ENCODE peak calls at places on chromosome 21, in seven cellular contexts. One of them, this sample, is unnamed.

GRCh38 chr21:32806810-32807386 is 35.3 kb upstream of the PAXBP1 start:
- DNase-seq in fibroblast of the conjunctiva: no peak
- DNase-seq in anterior cingulate cortex: no peak
- DNase-seq in neural crest cell: no peak
- DNase-seq in head of caudate nucleus: no peak
- DNase-seq in H54: no peak
- DNase-seq in omental fat pad: no peak
- DNase-seq in this sample: no peak

GRCh38 chr21:27796106-27796505 is 829.2 kb upstream of the ADAMTS5 start:
- DNase-seq in head of caudate nucleus: no peak
- DNase-seq in neural crest cell: no peak
- DNase-seq in omental fat pad: no peak
- DNase-seq in H54: no peak
- DNase-seq in fibroblast of the conjunctiva: no peak
- DNase-seq in anterior cingulate cortex: no peak
- DNase-seq in this sample: no peak

GRCh38 chr21:25885405-25885804 is 150.6 kb downstream of the GABPA start:
- DNase-seq in anterior cingulate cortex: no peak
- DNase-seq in H54: no peak
- DNase-seq in head of caudate nucleus: no peak
- DNase-seq in fibroblast of the conjunctiva: no peak
- DNase-seq in omental fat pad: no peak
- DNase-seq in neural crest cell: no peak
- DNase-seq in this sample: no peak

GRCh38 chr21:16195896-16196443 is 466.2 kb downstream of the USP25 start:
- DNase-seq in fibroblast of the conjunctiva: no peak
- DNase-seq in anterior cingulate cortex: no peak
- DNase-seq in head of caudate nucleus: no peak
- DNase-seq in H54: no peak
- DNase-seq in omental fat pad: no peak
- DNase-seq in neural crest cell: no peak
- DNase-seq in this sample: no peak

GRCh38 chr21:33441489-33442477 is 38.0 kb downstream of the TMEM50B start:
- DNase-seq in anterior cingulate cortex: no peak
- DNase-seq in fibroblast of the conjunctiva: no peak
- DNase-seq in omental fat pad: no peak
- DNase-seq in H54: peak; percentile 65
- DNase-seq in neural crest cell: no peak
- DNase-seq in head of caudate nucleus: peak; percentile 55
- DNase-seq in this sample: no peak

GRCh38 chr21:28811860-28812259 is 180.8 kb downstream of the LTN1 start:
- DNase-seq in anterior cingulate cortex: no peak
- DNase-seq in omental fat pad: no peak
- DNase-seq in H54: no peak
- DNase-seq in neural crest cell: no peak
- DNase-seq in head of caudate nucleus: no peak
- DNase-seq in fibroblast of the conjunctiva: no peak
- DNase-seq in this sample: no peak

GRCh38 chr21:28336299-28336698 is 656.4 kb downstream of the LTN1 start:
- DNase-seq in H54: peak; percentile 3
- DNase-seq in omental fat pad: no peak
- DNase-seq in anterior cingulate cortex: no peak
- DNase-seq in neural crest cell: no peak
- DNase-seq in fibroblast of the conjunctiva: peak; percentile 86
- DNase-seq in head of caudate nucleus: peak; percentile 70
- DNase-seq in this sample: no peak

GRCh38 chr21:40938078-40938477 is 91.1 kb upstream of the DSCAM start:
- DNase-seq in omental fat pad: no peak
- DNase-seq in H54: no peak
- DNase-seq in fibroblast of the conjunctiva: no peak
- DNase-seq in neural crest cell: no peak
- DNase-seq in anterior cingulate cortex: no peak
- DNase-seq in head of caudate nucleus: no peak
- DNase-seq in this sample: no peak

GRCh38 chr21:33490991-33491372 is 534 bp downstream of the DNAJC28 start:
- DNase-seq in H54: no peak
- DNase-seq in anterior cingulate cortex: no peak
- DNase-seq in omental fat pad: no peak
- DNase-seq in head of caudate nucleus: peak; percentile 38
- DNase-seq in fibroblast of the conjunctiva: no peak
- DNase-seq in neural crest cell: no peak
- DNase-seq in this sample: no peak

GRCh38 chr21:32346951-32347350 is 45.9 kb downstream of the URB1 start:
- DNase-seq in fibroblast of the conjunctiva: no peak
- DNase-seq in neural crest cell: no peak
- DNase-seq in head of caudate nucleus: no peak
- DNase-seq in omental fat pad: no peak
- DNase-seq in H54: no peak
- DNase-seq in anterior cingulate cortex: no peak
- DNase-seq in this sample: no peak

GRCh38 chr21:42461185-42461520 is 34.9 kb downstream of the RSPH1 start:
- DNase-seq in H54: no peak
- DNase-seq in fibroblast of the conjunctiva: no peak
- DNase-seq in anterior cingulate cortex: no peak
- DNase-seq in neural crest cell: no peak
- DNase-seq in omental fat pad: no peak
- DNase-seq in head of caudate nucleus: no peak
- DNase-seq in this sample: no peak

GRCh38 chr21:32624726-32625125 is 12.5 kb upstream of the CFAP298 start:
- DNase-seq in fibroblast of the conjunctiva: no peak
- DNase-seq in anterior cingulate cortex: no peak
- DNase-seq in neural crest cell: no peak
- DNase-seq in head of caudate nucleus: no peak
- DNase-seq in H54: no peak
- DNase-seq in omental fat pad: no peak
- DNase-seq in this sample: no peak

GRCh38 chr21:42837421-42838211 is 41.7 kb downstream of the WDR4 start:
- DNase-seq in omental fat pad: no peak
- DNase-seq in neural crest cell: no peak
- DNase-seq in H54: no peak
- DNase-seq in anterior cingulate cortex: no peak
- DNase-seq in fibroblast of the conjunctiva: no peak
- DNase-seq in head of caudate nucleus: peak; percentile 28
- DNase-seq in this sample: no peak

GRCh38 chr21:25872271-25872670 is 137.5 kb downstream of the GABPA start:
- DNase-seq in anterior cingulate cortex: no peak
- DNase-seq in H54: no peak
- DNase-seq in neural crest cell: no peak
- DNase-seq in head of caudate nucleus: no peak
- DNase-seq in omental fat pad: no peak
- DNase-seq in fibroblast of the conjunctiva: no peak
- DNase-seq in this sample: no peak

GRCh38 chr21:39127506-39127905 is 55.7 kb downstream of the PSMG1 start:
- DNase-seq in neural crest cell: no peak
- DNase-seq in head of caudate nucleus: no peak
- DNase-seq in H54: no peak
- DNase-seq in fibroblast of the conjunctiva: no peak
- DNase-seq in anterior cingulate cortex: no peak
- DNase-seq in omental fat pad: no peak
- DNase-seq in this sample: no peak

GRCh38 chr21:33278736-33279135 is 12.6 kb downstream of the IL10RB start:
- DNase-seq in omental fat pad: no peak
- DNase-seq in neural crest cell: no peak
- DNase-seq in head of caudate nucleus: no peak
- DNase-seq in fibroblast of the conjunctiva: peak; percentile 27
- DNase-seq in H54: no peak
- DNase-seq in anterior cingulate cortex: no peak
- DNase-seq in this sample: no peak

GRCh38 chr21:21232320-21232719 is 234.1 kb downstream of the NCAM2 start:
- DNase-seq in neural crest cell: no peak
- DNase-seq in H54: no peak
- DNase-seq in anterior cingulate cortex: no peak
- DNase-seq in fibroblast of the conjunctiva: peak; percentile 62
- DNase-seq in head of caudate nucleus: peak; percentile 66
- DNase-seq in omental fat pad: no peak
- DNase-seq in this sample: no peak

GRCh38 chr21:29585462-29585861 is 286.7 kb downstream of the BACH1 start:
- DNase-seq in fibroblast of the conjunctiva: no peak
- DNase-seq in neural crest cell: no peak
- DNase-seq in head of caudate nucleus: no peak
- DNase-seq in anterior cingulate cortex: no peak
- DNase-seq in omental fat pad: no peak
- DNase-seq in H54: no peak
- DNase-seq in this sample: no peak

GRCh38 chr21:25323356-25323949 is 283.8 kb downstream of the MRPL39 start:
- DNase-seq in neural crest cell: no peak
- DNase-seq in fibroblast of the conjunctiva: no peak
- DNase-seq in anterior cingulate cortex: no peak
- DNase-seq in head of caudate nucleus: no peak
- DNase-seq in H54: no peak
- DNase-seq in omental fat pad: no peak
- DNase-seq in this sample: no peak

GRCh38 chr21:44454747-44455523 is at the start of gene LRRC3:
- DNase-seq in omental fat pad: peak; percentile 59
- DNase-seq in neural crest cell: peak; percentile 81
- DNase-seq in fibroblast of the conjunctiva: peak; percentile 62
- DNase-seq in head of caudate nucleus: no peak
- DNase-seq in anterior cingulate cortex: no peak
- DNase-seq in H54: no peak
- DNase-seq in this sample: no peak

GRCh38 chr21:16324630-16325029 is 594.8 kb downstream of the USP25 start:
- DNase-seq in head of caudate nucleus: no peak
- DNase-seq in neural crest cell: no peak
- DNase-seq in omental fat pad: no peak
- DNase-seq in H54: no peak
- DNase-seq in anterior cingulate cortex: no peak
- DNase-seq in fibroblast of the conjunctiva: no peak
- DNase-seq in this sample: no peak

GRCh38 chr21:46079357-46080170 is 18.3 kb upstream of the COL6A2 start:
- DNase-seq in H54: no peak
- DNase-seq in head of caudate nucleus: peak; percentile 19
- DNase-seq in anterior cingulate cortex: no peak
- DNase-seq in neural crest cell: no peak
- DNase-seq in omental fat pad: peak; percentile 23
- DNase-seq in fibroblast of the conjunctiva: peak; percentile 69
- DNase-seq in this sample: no peak

GRCh38 chr21:43354666-43355065 is 72.3 kb downstream of the SIK1 start:
- DNase-seq in omental fat pad: no peak
- DNase-seq in anterior cingulate cortex: no peak
- DNase-seq in H54: no peak
- DNase-seq in fibroblast of the conjunctiva: no peak
- DNase-seq in neural crest cell: no peak
- DNase-seq in head of caudate nucleus: no peak
- DNase-seq in this sample: no peak

GRCh38 chr21:22728091-22728490 is 1729.9 kb downstream of the NCAM2 start:
- DNase-seq in anterior cingulate cortex: no peak
- DNase-seq in omental fat pad: no peak
- DNase-seq in fibroblast of the conjunctiva: no peak
- DNase-seq in head of caudate nucleus: no peak
- DNase-seq in H54: no peak
- DNase-seq in neural crest cell: no peak
- DNase-seq in this sample: no peak

GRCh38 chr21:35940074-35940927 is 120.0 kb downstream of the SETD4 start:
- DNase-seq in anterior cingulate cortex: no peak
- DNase-seq in fibroblast of the conjunctiva: peak; percentile 66
- DNase-seq in omental fat pad: no peak
- DNase-seq in neural crest cell: peak; percentile 29
- DNase-seq in head of caudate nucleus: peak; percentile 72
- DNase-seq in H54: peak; percentile 30
- DNase-seq in this sample: no peak

GRCh38 chr21:46253610-46254124 is 25.1 kb upstream of the LSS start:
- DNase-seq in head of caudate nucleus: no peak
- DNase-seq in neural crest cell: no peak
- DNase-seq in omental fat pad: no peak
- DNase-seq in fibroblast of the conjunctiva: no peak
- DNase-seq in H54: no peak
- DNase-seq in anterior cingulate cortex: no peak
- DNase-seq in this sample: no peak

GRCh38 chr21:26888256-26888655 is 43.0 kb upstream of the ADAMTS1 start:
- DNase-seq in anterior cingulate cortex: no peak
- DNase-seq in neural crest cell: no peak
- DNase-seq in H54: no peak
- DNase-seq in omental fat pad: no peak
- DNase-seq in fibroblast of the conjunctiva: no peak
- DNase-seq in head of caudate nucleus: no peak
- DNase-seq in this sample: no peak

GRCh38 chr21:28069446-28069845 is 923.2 kb downstream of the LTN1 start:
- DNase-seq in neural crest cell: no peak
- DNase-seq in anterior cingulate cortex: no peak
- DNase-seq in fibroblast of the conjunctiva: peak; percentile 55
- DNase-seq in H54: no peak
- DNase-seq in head of caudate nucleus: no peak
- DNase-seq in omental fat pad: no peak
- DNase-seq in this sample: no peak

GRCh38 chr21:28737671-28738279 is 254.9 kb downstream of the LTN1 start:
- DNase-seq in H54: peak; percentile 12
- DNase-seq in fibroblast of the conjunctiva: no peak
- DNase-seq in omental fat pad: no peak
- DNase-seq in head of caudate nucleus: no peak
- DNase-seq in neural crest cell: no peak
- DNase-seq in anterior cingulate cortex: no peak
- DNase-seq in this sample: no peak

GRCh38 chr21:32393677-32394001 is 827 bp upstream of the URB1 start:
- DNase-seq in neural crest cell: no peak
- DNase-seq in head of caudate nucleus: no peak
- DNase-seq in anterior cingulate cortex: no peak
- DNase-seq in fibroblast of the conjunctiva: no peak
- DNase-seq in omental fat pad: no peak
- DNase-seq in H54: no peak
- DNase-seq in this sample: no peak

GRCh38 chr21:45209046-45209445 is 78.6 kb downstream of the POFUT2 start:
- DNase-seq in neural crest cell: no peak
- DNase-seq in H54: peak; percentile 73
- DNase-seq in anterior cingulate cortex: no peak
- DNase-seq in fibroblast of the conjunctiva: peak; percentile 16
- DNase-seq in head of caudate nucleus: no peak
- DNase-seq in omental fat pad: no peak
- DNase-seq in this sample: no peak

GRCh38 chr21:37071561-37072238 is 1.2 kb downstream of the PIGP start:
- DNase-seq in omental fat pad: no peak
- DNase-seq in H54: peak; percentile 33
- DNase-seq in head of caudate nucleus: peak; percentile 72
- DNase-seq in neural crest cell: no peak
- DNase-seq in fibroblast of the conjunctiva: peak; percentile 74
- DNase-seq in anterior cingulate cortex: no peak
- DNase-seq in this sample: peak; percentile 32